ENCODE peak calls at places on chromosomes 4 and X, in seven cellular contexts. One of them, this sample, is unnamed.
A peak's percentile ranks its signal among the peaks of the same experiment; 100 is the strongest.

GRCh38 chr4:6491235-6491634 is 18.8 kb upstream of the PPP2R2C start:
- DNase-seq in tibial nerve: no peak
- DNase-seq in psoas muscle: no peak
- DNase-seq in vagina: peak; percentile 72
- DNase-seq in tibial artery: no peak
- DNase-seq in endodermal cell: no peak
- DNase-seq in cardiac muscle cell: no peak
- DNase-seq in this sample: no peak

GRCh38 chrX:55142206-55142918 is 53.5 kb downstream of the PAGE2 start:
- DNase-seq in tibial nerve: no peak
- DNase-seq in psoas muscle: no peak
- DNase-seq in vagina: no peak
- DNase-seq in tibial artery: no peak
- DNase-seq in endodermal cell: no peak
- DNase-seq in cardiac muscle cell: no peak
- DNase-seq in this sample: no peak

GRCh38 chr4:95676190-95676589 is 127.4 kb upstream of the UNC5C start:
- DNase-seq in tibial nerve: no peak
- DNase-seq in psoas muscle: no peak
- DNase-seq in vagina: no peak
- DNase-seq in tibial artery: no peak
- DNase-seq in endodermal cell: no peak
- DNase-seq in cardiac muscle cell: no peak
- DNase-seq in this sample: no peak

GRCh38 chrX:123093792-123094191 is 90.3 kb upstream of the GRIA3 start:
- DNase-seq in tibial nerve: no peak
- DNase-seq in psoas muscle: no peak
- DNase-seq in vagina: no peak
- DNase-seq in tibial artery: no peak
- DNase-seq in endodermal cell: no peak
- DNase-seq in cardiac muscle cell: no peak
- DNase-seq in this sample: no peak

GRCh38 chr4:141851246-141851891 is 215.0 kb downstream of the IL15 start:
- DNase-seq in tibial nerve: no peak
- DNase-seq in psoas muscle: no peak
- DNase-seq in vagina: no peak
- DNase-seq in tibial artery: no peak
- DNase-seq in endodermal cell: no peak
- DNase-seq in cardiac muscle cell: no peak
- DNase-seq in this sample: no peak

GRCh38 chr4:138867404-138867803 is 148.2 kb upstream of the NOCT start:
- DNase-seq in tibial nerve: no peak
- DNase-seq in psoas muscle: no peak
- DNase-seq in vagina: no peak
- DNase-seq in tibial artery: no peak
- DNase-seq in endodermal cell: no peak
- DNase-seq in cardiac muscle cell: no peak
- DNase-seq in this sample: no peak

GRCh38 chr4:184814686-184815045 is 11.1 kb downstream of the ACSL1 start:
- DNase-seq in tibial nerve: no peak
- DNase-seq in psoas muscle: no peak
- DNase-seq in vagina: no peak
- DNase-seq in tibial artery: no peak
- DNase-seq in endodermal cell: no peak
- DNase-seq in cardiac muscle cell: no peak
- DNase-seq in this sample: no peak

GRCh38 chr4:147984065-147984777 is 252.3 kb downstream of the ARHGAP10 start:
- DNase-seq in tibial nerve: no peak
- DNase-seq in psoas muscle: no peak
- DNase-seq in vagina: no peak
- DNase-seq in tibial artery: no peak
- DNase-seq in endodermal cell: peak; percentile 87
- DNase-seq in cardiac muscle cell: peak; percentile 65
- DNase-seq in this sample: no peak

GRCh38 chr4:94636004-94636403 is 121.8 kb upstream of the BMPR1B start:
- DNase-seq in tibial nerve: no peak
- DNase-seq in psoas muscle: no peak
- DNase-seq in vagina: no peak
- DNase-seq in tibial artery: no peak
- DNase-seq in endodermal cell: no peak
- DNase-seq in cardiac muscle cell: no peak
- DNase-seq in this sample: no peak

GRCh38 chr4:112832493-112832892 is 195.6 kb downstream of the LARP7 start:
- DNase-seq in tibial nerve: no peak
- DNase-seq in psoas muscle: no peak
- DNase-seq in vagina: no peak
- DNase-seq in tibial artery: no peak
- DNase-seq in endodermal cell: no peak
- DNase-seq in cardiac muscle cell: no peak
- DNase-seq in this sample: no peak

GRCh38 chrX:42456301-42456700 is 321.7 kb downstream of the PPP1R2C start:
- DNase-seq in tibial nerve: no peak
- DNase-seq in psoas muscle: no peak
- DNase-seq in vagina: no peak
- DNase-seq in tibial artery: no peak
- DNase-seq in endodermal cell: no peak
- DNase-seq in cardiac muscle cell: no peak
- DNase-seq in this sample: no peak

GRCh38 chr4:3744901-3745300 is 21.3 kb upstream of the ADRA2C start:
- DNase-seq in tibial nerve: no peak
- DNase-seq in psoas muscle: no peak
- DNase-seq in vagina: no peak
- DNase-seq in tibial artery: no peak
- DNase-seq in endodermal cell: no peak
- DNase-seq in cardiac muscle cell: no peak
- DNase-seq in this sample: no peak

GRCh38 chr4:14100349-14100748 is 472.8 kb upstream of the BOD1L1 start:
- DNase-seq in tibial nerve: no peak
- DNase-seq in psoas muscle: no peak
- DNase-seq in vagina: no peak
- DNase-seq in tibial artery: no peak
- DNase-seq in endodermal cell: no peak
- DNase-seq in cardiac muscle cell: no peak
- DNase-seq in this sample: no peak

GRCh38 chr4:159035570-159035969 is 67.3 kb upstream of the RAPGEF2 start:
- DNase-seq in tibial nerve: no peak
- DNase-seq in psoas muscle: no peak
- DNase-seq in vagina: no peak
- DNase-seq in tibial artery: no peak
- DNase-seq in endodermal cell: no peak
- DNase-seq in cardiac muscle cell: no peak
- DNase-seq in this sample: no peak

GRCh38 chr4:30948653-30949052 is 228.5 kb downstream of the PCDH7 start:
- DNase-seq in tibial nerve: no peak
- DNase-seq in psoas muscle: no peak
- DNase-seq in vagina: no peak
- DNase-seq in tibial artery: no peak
- DNase-seq in endodermal cell: no peak
- DNase-seq in cardiac muscle cell: no peak
- DNase-seq in this sample: no peak

GRCh38 chr4:172978848-172979247 is 189.8 kb upstream of the GALNT7 start:
- DNase-seq in tibial nerve: no peak
- DNase-seq in psoas muscle: no peak
- DNase-seq in vagina: no peak
- DNase-seq in tibial artery: no peak
- DNase-seq in endodermal cell: no peak
- DNase-seq in cardiac muscle cell: no peak
- DNase-seq in this sample: no peak

GRCh38 chr4:44425614-44426208 is 22.9 kb downstream of the KCTD8 start:
- DNase-seq in tibial nerve: no peak
- DNase-seq in psoas muscle: no peak
- DNase-seq in vagina: no peak
- DNase-seq in tibial artery: no peak
- DNase-seq in endodermal cell: peak; percentile 75
- DNase-seq in cardiac muscle cell: peak; percentile 29
- DNase-seq in this sample: no peak

GRCh38 chr4:102825261-102826071 is 1.9 kb downstream of the UBE2D3 start:
- DNase-seq in tibial nerve: no peak
- DNase-seq in psoas muscle: no peak
- DNase-seq in vagina: no peak
- DNase-seq in tibial artery: peak; percentile 51
- DNase-seq in endodermal cell: peak; percentile 65
- DNase-seq in cardiac muscle cell: peak; percentile 55
- DNase-seq in this sample: peak; percentile 42

GRCh38 chrX:8345473-8345872 is 119.2 kb upstream of the VCX3B start:
- DNase-seq in tibial nerve: no peak
- DNase-seq in psoas muscle: no peak
- DNase-seq in vagina: no peak
- DNase-seq in tibial artery: no peak
- DNase-seq in endodermal cell: no peak
- DNase-seq in cardiac muscle cell: no peak
- DNase-seq in this sample: no peak

GRCh38 chr4:150080875-150081274 is 2.6 kb downstream of the DCLK2 start:
- DNase-seq in tibial nerve: no peak
- DNase-seq in psoas muscle: no peak
- DNase-seq in vagina: no peak
- DNase-seq in tibial artery: no peak
- DNase-seq in endodermal cell: no peak
- DNase-seq in cardiac muscle cell: no peak
- DNase-seq in this sample: no peak

GRCh38 chrX:128975716-128976115 is 547.6 kb downstream of the SMARCA1 start:
- DNase-seq in tibial nerve: no peak
- DNase-seq in psoas muscle: no peak
- DNase-seq in vagina: no peak
- DNase-seq in tibial artery: no peak
- DNase-seq in endodermal cell: peak; percentile 93
- DNase-seq in cardiac muscle cell: peak; percentile 66
- DNase-seq in this sample: no peak

GRCh38 chrX:37684918-37685317 is 673 bp upstream of the XK start:
- DNase-seq in tibial nerve: no peak
- DNase-seq in psoas muscle: no peak
- DNase-seq in vagina: no peak
- DNase-seq in tibial artery: no peak
- DNase-seq in endodermal cell: no peak
- DNase-seq in cardiac muscle cell: no peak
- DNase-seq in this sample: no peak

DNA sequence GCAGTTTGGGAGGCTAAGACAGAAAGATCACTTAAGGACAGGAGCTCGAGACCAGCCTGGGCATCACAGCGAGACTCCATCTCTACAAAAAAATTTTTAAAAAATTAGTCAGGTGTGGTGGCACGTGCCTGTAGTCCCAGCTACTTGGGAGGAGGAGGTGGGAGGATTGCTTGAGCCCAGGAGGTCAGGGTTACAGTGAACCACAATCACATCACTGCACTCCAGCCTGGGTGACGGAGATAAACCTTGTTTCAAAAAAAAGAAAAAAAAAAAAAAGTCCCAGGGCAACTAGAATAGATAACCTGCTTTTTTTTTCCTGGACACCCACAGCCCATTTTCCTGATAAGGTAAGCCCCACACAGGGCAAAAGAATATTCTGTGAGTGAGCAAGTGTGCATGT is 96.3 kb downstream of the C4orf51 start:
- DNase-seq in tibial nerve: no peak
- DNase-seq in psoas muscle: no peak
- DNase-seq in vagina: no peak
- DNase-seq in tibial artery: no peak
- DNase-seq in endodermal cell: no peak
- DNase-seq in cardiac muscle cell: no peak
- DNase-seq in this sample: no peak
- H3K36me3 ChIP-seq in tibial nerve: peaks cover 23% of the 10 kb centered on the region
- H3K36me3 ChIP-seq in psoas muscle: peaks cover 2% of the 10 kb centered on the region
- H3K36me3 ChIP-seq in vagina: peaks cover 9% of the 10 kb centered on the region
- H3K36me3 ChIP-seq in tibial artery: peaks cover 48% of the 10 kb centered on the region
- H3K36me3 ChIP-seq in endodermal cell: peaks cover 71% of the 10 kb centered on the region
- H3K36me3 ChIP-seq in cardiac muscle cell: peaks cover 44% of the 10 kb centered on the region
- H3K36me3 ChIP-seq in this sample: peaks cover 18% of the 10 kb centered on the region

DNA sequence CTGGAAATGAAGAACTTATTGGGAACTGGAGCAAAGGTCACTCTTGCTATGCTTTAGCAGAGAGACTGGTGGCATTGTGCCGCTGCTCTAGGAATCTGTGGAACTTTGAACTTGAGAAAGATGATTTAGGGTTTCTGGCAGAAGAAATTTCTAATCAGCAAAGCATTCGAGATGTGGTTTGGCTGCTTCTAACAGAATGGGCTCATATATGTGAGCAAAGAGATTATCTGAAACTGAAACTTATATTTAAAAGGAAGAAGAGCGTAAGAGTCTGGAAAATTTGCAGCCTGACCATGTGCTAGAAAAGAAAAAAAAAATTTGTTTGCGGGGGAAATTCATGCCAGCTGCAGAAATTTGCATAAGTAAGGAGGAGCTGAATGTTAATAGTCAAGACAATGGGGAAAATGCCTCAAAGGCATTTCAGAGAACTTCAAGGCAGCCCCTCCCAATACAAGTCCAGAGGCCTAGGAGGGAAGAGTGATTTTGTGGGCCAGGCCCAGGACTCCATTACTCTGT is 35.9 kb upstream of the PAPSS1 start:
- DNase-seq in tibial nerve: no peak
- DNase-seq in psoas muscle: no peak
- DNase-seq in vagina: no peak
- DNase-seq in tibial artery: no peak
- DNase-seq in endodermal cell: no peak
- DNase-seq in cardiac muscle cell: no peak
- DNase-seq in this sample: no peak
- H3K4me3 ChIP-seq in tibial nerve: no peak overlapping the region
- H3K4me3 ChIP-seq in psoas muscle: no peak overlapping the region
- H3K4me3 ChIP-seq in vagina: no peak overlapping the region
- H3K4me3 ChIP-seq in tibial artery: no peak overlapping the region
- H3K4me3 ChIP-seq in endodermal cell: no peak overlapping the region
- H3K4me3 ChIP-seq in cardiac muscle cell: no peak overlapping the region
- H3K4me3 ChIP-seq in this sample: no peak overlapping the region

GRCh38 chr4:82906469-82906868 is 5.9 kb downstream of the THAP9 start:
- DNase-seq in tibial nerve: no peak
- DNase-seq in psoas muscle: no peak
- DNase-seq in vagina: no peak
- DNase-seq in tibial artery: no peak
- DNase-seq in endodermal cell: no peak
- DNase-seq in cardiac muscle cell: no peak
- DNase-seq in this sample: no peak
- H3K36me3 ChIP-seq in tibial nerve: peaks cover 39% of the 10 kb centered on the region
- H3K36me3 ChIP-seq in psoas muscle: no peaks in the 10 kb centered on the region
- H3K36me3 ChIP-seq in vagina: peaks cover 18% of the 10 kb centered on the region
- H3K36me3 ChIP-seq in tibial artery: peaks cover 36% of the 10 kb centered on the region
- H3K36me3 ChIP-seq in endodermal cell: peaks cover 53% of the 10 kb centered on the region
- H3K36me3 ChIP-seq in cardiac muscle cell: peaks cover 26% of the 10 kb centered on the region
- H3K36me3 ChIP-seq in this sample: peaks cover 5% of the 10 kb centered on the region

DNA sequence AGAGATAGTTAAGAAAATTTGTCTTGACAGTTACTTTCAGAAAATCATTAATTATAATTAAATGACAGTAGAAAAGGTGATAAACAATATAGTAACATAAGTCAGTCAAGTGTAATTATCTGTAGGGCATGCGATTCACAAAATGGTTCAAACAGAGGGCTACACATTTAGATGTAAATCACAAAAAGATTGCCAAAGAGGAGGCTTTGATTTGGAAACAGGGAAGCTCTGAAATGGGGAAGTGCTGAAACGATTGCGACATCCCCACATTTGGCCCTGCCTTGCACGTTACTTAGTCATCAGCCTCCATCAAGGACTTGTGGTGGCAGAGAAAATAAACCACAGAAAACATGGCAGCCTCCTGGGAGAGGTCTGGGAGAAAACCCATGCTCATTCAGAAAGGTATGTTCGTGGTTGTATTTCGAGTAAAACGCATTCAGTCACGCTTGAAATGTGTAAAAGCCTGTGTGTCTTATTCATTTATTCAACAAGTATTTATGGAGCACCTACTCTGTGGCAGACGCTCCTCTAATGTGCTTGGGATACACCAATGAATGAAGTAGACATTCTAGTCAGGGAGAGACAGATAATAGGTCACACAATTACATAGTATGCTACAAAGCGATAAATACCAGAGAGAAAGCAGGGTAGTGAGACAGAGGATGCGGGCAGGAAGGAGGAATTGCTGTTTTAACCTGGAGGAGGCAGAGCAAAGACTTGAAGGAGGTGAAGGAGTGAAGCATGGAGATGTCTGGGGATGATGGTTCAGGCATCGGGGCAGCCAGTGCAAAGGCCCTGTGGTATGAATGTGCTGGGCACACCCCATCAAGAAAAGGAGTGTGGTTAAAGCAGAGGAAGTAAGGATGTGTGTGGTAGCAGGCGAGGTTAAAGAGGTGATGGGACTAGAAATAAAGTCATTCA is 7.8 kb downstream of the RBM47 start:
- DNase-seq in tibial nerve: peak; percentile 47
- DNase-seq in psoas muscle: peak; percentile 64
- DNase-seq in vagina: no peak
- DNase-seq in tibial artery: peak; percentile 86
- DNase-seq in endodermal cell: peak; percentile 64
- DNase-seq in cardiac muscle cell: no peak
- DNase-seq in this sample: peak; percentile 90
- H3K4me3 ChIP-seq in tibial nerve: no peak overlapping the region
- H3K4me3 ChIP-seq in psoas muscle: no peak overlapping the region
- H3K4me3 ChIP-seq in vagina: no peak overlapping the region
- H3K4me3 ChIP-seq in tibial artery: no peak overlapping the region
- H3K4me3 ChIP-seq in endodermal cell: no peak overlapping the region
- H3K4me3 ChIP-seq in cardiac muscle cell: no peak overlapping the region
- H3K4me3 ChIP-seq in this sample: no peak overlapping the region

This sample was measured in lung.